ENCODE peak calls at places on chromosome 10, in nine cellular contexts. C, J, B, O, V, K, H, X and F are unnamed samples.

GRCh38 chr10:50452603-50453002 is 171.2 kb downstream of the SGMS1 start:
- DNase-seq in C (no peak), J (no peak), B (no peak), O (no peak), V (no peak), K (no peak), H (no peak), X (no peak), F (no peak)

GRCh38 chr10:132595850-132596249 is 58.3 kb downstream of the INPP5A start:
- DNase-seq in C (no peak), J (no peak), B (no peak), O (no peak), V (no peak), K (no peak), H (no peak), X (no peak), F (no peak)

GRCh38 chr10:114631678-114632417 is 26.2 kb downstream of the ABLIM1 start:
- DNase-seq in C (no peak), J (peak; percentile 72), B (peak; percentile 29), O (no peak), V (peak; percentile 56), K (peak; percentile 87), H (no peak), X (no peak), F (no peak)

GRCh38 chr10:33306126-33306525 is 28.3 kb downstream of the NRP1 start:
- DNase-seq in C (no peak), J (no peak), B (peak; percentile 58), O (no peak), V (no peak), K (no peak), H (no peak), X (no peak), F (no peak)

GRCh38 chr10:18424200-18424599 is 227.2 kb downstream of the NSUN6 start:
- DNase-seq in C (no peak), J (no peak), B (no peak), O (no peak), V (peak; percentile 25), K (no peak), H (no peak), X (no peak), F (no peak)

GRCh38 chr10:23194966-23195845 is 3.1 kb downstream of the PTF1A start:
- DNase-seq in C (no peak), J (peak; percentile 71), B (no peak), O (no peak), V (no peak), K (peak; percentile 51), H (no peak), X (no peak), F (no peak)

GRCh38 chr10:98272690-98273453 is 4.9 kb upstream of the LOXL4 start:
- DNase-seq in C (no peak), J (no peak), B (no peak), O (no peak), V (no peak), K (no peak), H (no peak), X (no peak), F (no peak)

GRCh38 chr10:20957744-20958143 is 60.6 kb upstream of the NEBL start:
- DNase-seq in C (no peak), J (no peak), B (no peak), O (no peak), V (no peak), K (no peak), H (no peak), X (no peak), F (no peak)

GRCh38 chr10:19922236-19922963 is 106.2 kb downstream of the PLXDC2 start:
- DNase-seq in C (peak; percentile 32), J (no peak), B (peak; percentile 85), O (peak; percentile 86), V (peak; percentile 41), K (no peak), H (peak; percentile 91), X (no peak), F (peak; percentile 58)

GRCh38 chr10:30114401-30114800 is 55.0 kb upstream of the JCAD start:
- DNase-seq in C (no peak), J (no peak), B (no peak), O (peak; percentile 18), V (no peak), K (no peak), H (no peak), X (no peak), F (no peak)

GRCh38 chr10:101041252-101041761 is 10.3 kb downstream of the SFXN3 start:
- DNase-seq in C (peak; percentile 79), J (peak; percentile 90), B (peak; percentile 93), O (peak; percentile 73), V (peak; percentile 89), K (peak; percentile 83), H (peak; percentile 70), X (peak; percentile 78), F (peak; percentile 92)

GRCh38 chr10:30170814-30171213 is 111.4 kb upstream of the JCAD start:
- DNase-seq in C (no peak), J (no peak), B (peak; percentile 77), O (peak; percentile 29), V (no peak), K (no peak), H (peak; percentile 47), X (no peak), F (no peak)

GRCh38 chr10:98414578-98414931 is 427 bp downstream of the PYROXD2 start:
- DNase-seq in C (no peak), J (no peak), B (no peak), O (no peak), V (no peak), K (no peak), H (no peak), X (no peak), F (peak; percentile 25)

GRCh38 chr10:8927705-8928104 is 873.2 kb downstream of the GATA3 start:
- DNase-seq in C (no peak), J (no peak), B (no peak), O (peak; percentile 52), V (no peak), K (no peak), H (peak; percentile 60), X (no peak), F (no peak)

GRCh38 chr10:101060036-101060950 is 1.5 kb upstream of the KAZALD1 start:
- DNase-seq in C (peak; percentile 85), J (peak; percentile 91), B (peak; percentile 96), O (peak; percentile 93), V (peak; percentile 98), K (peak; percentile 73), H (peak; percentile 93), X (peak; percentile 93), F (peak; percentile 97)

GRCh38 chr10:127034224-127034623 is 129.0 kb downstream of the DOCK1 start:
- DNase-seq in C (no peak), J (no peak), B (no peak), O (no peak), V (no peak), K (no peak), H (no peak), X (no peak), F (no peak)

GRCh38 chr10:61878411-61879051 is 23.0 kb upstream of the ARID5B start:
- DNase-seq in C (no peak), J (no peak), B (no peak), O (no peak), V (no peak), K (no peak), H (no peak), X (no peak), F (no peak)

GRCh38 chr10:128922172-128922571 is 544.9 kb upstream of the MGMT start:
- DNase-seq in C (no peak), J (no peak), B (peak; percentile 13), O (no peak), V (no peak), K (no peak), H (no peak), X (no peak), F (no peak)

GRCh38 chr10:122263971-122264370 is 7.1 kb upstream of the BTBD16 start:
- DNase-seq in C (peak; percentile 78), J (no peak), B (peak; percentile 88), O (peak; percentile 53), V (no peak), K (no peak), H (peak; percentile 59), X (no peak), F (peak; percentile 89)

DNA sequence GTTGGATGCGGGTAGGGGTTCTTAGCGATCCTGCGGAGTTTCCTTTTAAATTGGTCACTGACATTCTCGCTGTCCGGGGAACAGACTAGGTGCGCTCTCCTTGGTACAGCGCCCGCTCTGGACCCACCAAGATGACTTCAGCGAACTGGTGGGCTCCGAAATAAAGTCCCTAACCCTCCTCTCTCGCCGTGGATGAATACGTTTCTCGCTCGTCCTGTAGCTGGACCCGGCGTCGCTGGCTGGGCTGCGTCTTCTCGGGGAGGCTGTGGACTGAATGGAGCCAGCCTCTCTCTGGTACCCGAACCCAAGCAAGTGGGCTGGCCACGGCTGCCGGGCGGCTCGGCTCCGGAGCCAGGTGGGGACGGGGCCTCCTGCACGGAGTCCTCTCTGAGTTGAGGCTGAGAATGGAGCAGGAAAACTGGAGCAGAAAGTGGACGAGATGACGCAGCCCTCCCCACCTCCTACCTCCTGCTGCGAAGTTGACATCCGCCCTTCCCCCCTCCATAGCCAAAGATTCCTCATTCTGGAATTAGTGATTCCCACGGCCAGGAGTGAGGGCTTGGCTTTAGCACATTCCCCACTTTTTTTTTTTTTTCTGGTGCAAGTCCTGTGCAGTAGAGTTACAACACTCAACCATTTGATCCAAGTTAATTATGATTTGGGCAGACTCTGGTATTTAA is 1.5 kb downstream of the UNC5B start:
- DNase-seq in C (no peak), J (no peak), B (peak; percentile 92), O (peak; percentile 62), V (no peak), K (peak; percentile 60), H (peak; percentile 56), X (no peak), F (peak; percentile 72)
- H3K4me3 ChIP-seq in C (peak overlapping the region; percentile 88), J (peak overlapping the region; percentile 77), B (peak overlapping the region; percentile 91), O (peak overlapping the region; percentile 86), V (peak overlapping the region; percentile 46), K (peak overlapping the region; percentile 95), H (peak overlapping the region; percentile 70), X (no peak overlapping the region), F (peak overlapping the region; percentile 89)

GRCh38 chr10:110535958-110536891 is 31.3 kb upstream of the SMC3 start:
- DNase-seq in C (peak; percentile 61), J (no peak), B (peak; percentile 53), O (peak; percentile 64), V (peak; percentile 43), K (no peak), H (peak; percentile 70), X (peak; percentile 53), F (peak; percentile 85)
- TF ChIP-seq CTCF in C (peak; percentile 30), J (no peak), B (peak; percentile 21), O (peak; percentile 10), V (no peak), K (peak; percentile 46), H (peak; percentile 44), X (peak; percentile 42), F (peak; percentile 34)

GRCh38 chr10:14698487-14699170 is 76.1 kb downstream of the FAM107B start:
- DNase-seq in C (peak; percentile 37), J (no peak), B (peak; percentile 33), O (peak; percentile 54), V (no peak), K (no peak), H (peak; percentile 12), X (peak; percentile 16), F (peak; percentile 93)
- H3K4me3 ChIP-seq in C (no peak overlapping the region), J (no peak overlapping the region), B (no peak overlapping the region), O (no peak overlapping the region), V (no peak overlapping the region), K (no peak overlapping the region), H (no peak overlapping the region), X (no peak overlapping the region), F (no peak overlapping the region)

DNA sequence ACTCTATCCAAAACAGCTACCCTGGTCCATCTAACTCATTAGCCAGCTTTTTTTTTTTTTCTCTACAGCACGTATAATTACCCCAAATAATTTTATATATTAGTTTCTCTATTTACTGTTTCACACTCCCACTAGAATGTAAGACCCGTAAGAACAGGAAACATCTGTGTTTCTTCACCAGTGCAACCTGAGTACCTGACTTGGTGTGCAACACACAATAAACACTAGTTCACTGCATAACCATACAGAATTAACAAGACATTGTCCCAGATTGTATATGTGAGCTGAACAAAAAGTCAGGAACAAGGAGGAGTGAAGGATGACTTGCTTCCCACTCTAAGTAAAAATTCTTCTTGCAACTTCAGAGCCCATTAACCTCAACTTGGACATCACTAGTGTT is 180.2 kb upstream of the AKR1E2 start:
- DNase-seq in C (no peak), J (no peak), B (no peak), O (no peak), V (no peak), K (no peak), H (no peak), X (no peak), F (no peak)
- TF ChIP-seq CTCF in C (no peak), J (no peak), B (no peak), O (no peak), V (no peak), K (no peak), H (no peak), X (no peak), F (no peak)